ENCODE peak calls at places on chromosomes 1 and 21, in ten cellular contexts. P is amniotic stem cell; D is central memory CD4-positive, alpha-beta T cell; X is mucosa of descending colon; R is NCI-H2227 treated with DMSO at 0.1 percent for 48 hours; K is Right ventricle myocardium superior; Y is HEK293T; H is GM20000; L is GM12891; W is naive thymus-derived CD4-positive, alpha-beta T cell. M is an unnamed sample.
A peak's percentile ranks its signal among the peaks of the same experiment; 100 is the strongest.

GRCh38 chr1:175839678-175840669 is 96.6 kb upstream of the TNR start:
- DNase-seq in P (no peak), D (no peak), X (no peak), R (peak; percentile 3), K (no peak), Y (no peak), H (no peak), L (no peak), W (no peak), M (no peak)

GRCh38 chr1:35657851-35658250 is 16.5 kb upstream of the PSMB2 start:
- DNase-seq in P (no peak), D (no peak), X (no peak), R (no peak), K (no peak), Y (no peak), H (no peak), L (no peak), W (no peak), M (no peak)

GRCh38 chr1:4778056-4778455 is 123.6 kb downstream of the AJAP1 start:
- DNase-seq in P (no peak), D (no peak), X (no peak), R (no peak), K (no peak), Y (peak; percentile 22), H (no peak), L (no peak), W (no peak), M (no peak)

GRCh38 chr1:156060937-156061636 is at the start of gene RAB25:
- DNase-seq in P (no peak), D (no peak), X (peak; percentile 86), R (no peak), K (no peak), Y (no peak), H (no peak), L (no peak), W (no peak), M (no peak)

GRCh38 chr1:46656643-46657042 is 11.5 kb downstream of the ATPAF1 start:
- DNase-seq in P (no peak), D (no peak), X (no peak), R (no peak), K (no peak), Y (no peak), H (no peak), L (no peak), W (no peak), M (no peak)

GRCh38 chr1:9371391-9371935 is 78.8 kb downstream of the SPSB1 start:
- DNase-seq in P (peak; percentile 74), D (no peak), X (no peak), R (no peak), K (peak; percentile 71), Y (no peak), H (no peak), L (no peak), W (no peak), M (no peak)

GRCh38 chr21:25979845-25980433 is 190.6 kb downstream of the APP start:
- DNase-seq in P (no peak), D (no peak), X (no peak), R (no peak), K (no peak), Y (no peak), H (no peak), L (no peak), W (no peak), M (no peak)

GRCh38 chr1:220926146-220926545 is 46.9 kb downstream of the HLX start:
- DNase-seq in P (no peak), D (no peak), X (no peak), R (no peak), K (no peak), Y (no peak), H (no peak), L (no peak), W (no peak), M (no peak)

GRCh38 chr1:30329802-30330557 is 393.4 kb downstream of the MATN1 start:
- DNase-seq in P (no peak), D (no peak), X (no peak), R (no peak), K (no peak), Y (peak; percentile 48), H (no peak), L (no peak), W (no peak), M (no peak)

GRCh38 chr1:70140343-70140742 is 65.0 kb downstream of the LRRC40 start:
- DNase-seq in P (peak; percentile 40), D (no peak), X (no peak), R (peak; percentile 45), K (no peak), Y (no peak), H (no peak), L (no peak), W (no peak), M (no peak)